ENCODE peak calls at places on chromosome 22, in four cellular contexts. Y is mucosa of gallbladder, J is cardiac fibroblast, O is pancreas. H is an unnamed sample.

GRCh38 chr22:19874307-19875060 is 19.8 kb upstream of the GNB1L start:
- DNase-seq in Y (no peak), J (no peak), O (no peak), H (peak; percentile 35)

GRCh38 chr22:46833228-46833627 is 70.8 kb downstream of the TBC1D22A start:
- DNase-seq in Y (no peak), J (peak; percentile 47), O (peak; percentile 47), H (peak; percentile 37)

GRCh38 chr22:22139364-22139763 is 105.2 kb upstream of the VPREB1 start:
- DNase-seq in Y (no peak), J (no peak), O (no peak), H (no peak)

GRCh38 chr22:25775501-25775900 is 33.5 kb downstream of the MYO18B start:
- DNase-seq in Y (no peak), J (peak; percentile 36), O (no peak), H (no peak)

GRCh38 chr22:44516841-44517240 is 18.8 kb upstream of the RTL6 start:
- DNase-seq in Y (no peak), J (no peak), O (no peak), H (no peak)

GRCh38 chr22:42172385-42173172 is 42.0 kb upstream of the CYP2D6 start:
- DNase-seq in Y (peak; percentile 27), J (peak; percentile 58), O (no peak), H (peak; percentile 80)

GRCh38 chr22:38431266-38432010 is 23.6 kb downstream of the KCNJ4 start:
- DNase-seq in Y (no peak), J (no peak), O (no peak), H (no peak)

GRCh38 chr22:33573479-33573878 is 346.8 kb downstream of the LARGE1 start:
- DNase-seq in Y (no peak), J (no peak), O (no peak), H (no peak)

GRCh38 chr22:49935561-49935960 is 17.1 kb downstream of the CRELD2 start:
- DNase-seq in Y (no peak), J (peak; percentile 72), O (no peak), H (no peak)